ENCODE peak calls at places on chromosomes 7 and 10, in nine cellular contexts. T is CD4-positive, CD25-positive, alpha-beta regulatory T cell; Q is tibial artery; Z is CD4-positive, alpha-beta memory T cell; I is heart left ventricle; V is small intestine; C is heart right ventricle; L is ovary; M is right lobe of liver. S is an unnamed sample. For H3K4me1, the result is how much of the 10 kb centered on the place peaks cover.

GRCh38 chr10:99435986-99436633 is 5.7 kb upstream of the GOT1 start:
- DNase-seq in Q (no peak), L (no peak), C (no peak), M (no peak), V (peak), I (no peak), T (peak), Z (no peak), S (peak)

GRCh38 chr7:5596896-5597246 is 173.2 kb upstream of the TNRC18 start:
- DNase-seq in Q (no peak), M (no peak), I (no peak), C (no peak), V (no peak), T (no peak), L (no peak), Z (no peak), S (no peak)

GRCh38 chr10:123999956-124000615 is 93.3 kb downstream of the CHST15 start:
- DNase-seq in C (no peak), I (no peak), T (no peak), M (peak), Z (no peak), V (no peak), L (no peak), Q (no peak), S (no peak)

GRCh38 chr7:130419652-130420051 is 21.2 kb downstream of the CEP41 start:
- DNase-seq in V (peak), Q (no peak), L (no peak), M (no peak), C (no peak), T (peak), Z (no peak), I (no peak), S (no peak)

GRCh38 chr10:110151467-110151866 is 55.9 kb upstream of the MXI1 start:
- DNase-seq in I (no peak), V (peak), Z (no peak), Q (no peak), C (no peak), M (no peak), L (no peak), T (no peak), S (no peak)

GRCh38 chr7:6251653-6252052 is 20.8 kb downstream of the CYTH3 start:
- DNase-seq in Q (no peak), V (no peak), I (no peak), M (no peak), T (no peak), L (no peak), C (no peak), Z (no peak), S (no peak)

GRCh38 chr10:34196058-34196433 is 619.0 kb downstream of the PARD3 start:
- DNase-seq in M (no peak), Q (no peak), C (no peak), T (no peak), Z (no peak), V (no peak), L (no peak), I (no peak), S (no peak)

GRCh38 chr7:50805425-50806130 is 22.9 kb upstream of the GRB10 start:
- DNase-seq in T (no peak), I (no peak), C (no peak), M (no peak), L (no peak), Z (no peak), Q (no peak), V (no peak), S (no peak)

GRCh38 chr7:37765872-37766525 is 82.4 kb upstream of the NME8 start:
- DNase-seq in C (no peak), Q (no peak), T (peak), I (no peak), V (no peak), M (no peak), L (no peak), Z (no peak), S (no peak)

GRCh38 chr10:22250897-22251605 is 33.2 kb upstream of the EBLN1 start:
- DNase-seq in C (no peak), Q (no peak), V (no peak), I (no peak), Z (peak), M (no peak), L (no peak), T (no peak), S (no peak)

GRCh38 chr10:3067859-3068179 is 471 bp downstream of the PFKP start:
- DNase-seq in V (no peak), I (no peak), Z (peak), M (no peak), L (no peak), Q (no peak), T (no peak), C (no peak), S (no peak)

GRCh38 chr10:68235111-68235510 is 3.2 kb upstream of the ATOH7 start:
- DNase-seq in Z (no peak), L (no peak), V (no peak), M (no peak), C (no peak), Q (no peak), T (no peak), I (no peak), S (no peak)

GRCh38 chr10:126468467-126468866 is 80.2 kb upstream of the ADAM12 start:
- DNase-seq in Z (no peak), T (no peak), L (no peak), C (no peak), I (no peak), M (no peak), V (no peak), Q (no peak), S (no peak)

GRCh38 chr7:69820479-69821192 is 222.4 kb downstream of the AUTS2 start:
- DNase-seq in Q (no peak), C (no peak), T (no peak), Z (no peak), I (no peak), M (no peak), V (no peak), L (no peak), S (no peak)
- H3K4me3 ChIP-seq in Q (no peak), C (no peak), T (no peak), Z (no peak), I (no peak), M (no peak), V (no peak), L (no peak), S (no peak)

DNA sequence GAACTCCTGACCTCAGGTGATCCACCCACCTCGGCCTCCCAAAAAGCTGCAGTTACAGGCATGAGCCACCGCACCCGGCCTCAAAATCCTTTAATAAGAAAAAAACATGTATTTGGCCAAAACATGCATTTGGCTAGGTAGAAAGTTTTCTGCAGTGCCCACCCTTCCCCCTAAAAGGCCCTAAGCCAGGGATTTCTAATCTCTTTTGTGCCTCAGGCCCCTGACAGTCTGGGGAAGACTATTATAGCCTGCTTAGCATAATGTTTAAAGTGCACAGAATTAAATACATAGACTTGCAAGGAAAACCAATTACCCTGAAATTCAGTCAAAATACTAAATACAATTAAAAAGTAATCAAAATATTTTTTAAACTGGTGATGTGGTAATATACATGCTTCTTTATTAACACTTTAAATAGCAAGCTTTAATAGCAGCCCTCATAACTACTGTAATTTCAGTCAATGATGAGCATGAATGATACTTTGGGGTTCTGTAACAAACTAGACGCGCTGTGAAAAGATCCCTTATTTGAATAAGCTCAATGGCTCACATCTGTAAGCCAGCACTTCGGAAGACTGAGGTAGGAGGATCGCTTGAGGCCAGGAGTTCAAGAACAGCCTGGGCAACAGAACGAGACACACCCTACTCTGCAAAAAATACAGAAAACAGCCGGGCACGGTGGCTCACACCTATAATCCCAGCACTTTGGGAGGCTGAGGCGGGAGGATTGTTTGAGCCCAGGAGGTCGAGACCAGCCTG is 29.9 kb downstream of the SPDYE6 start:
- DNase-seq in V (no peak), L (no peak), C (no peak), Z (no peak), T (no peak), Q (no peak), I (no peak), M (no peak), S (no peak)
- H3K4me1 ChIP-seq in V (under half), L (under half), C (under half), Z (under half), T (under half), Q (under half), I (under half), M (under half), S (under half)

GRCh38 chr7:151252961-151253691 is 4.6 kb upstream of the SMARCD3 start:
- DNase-seq in Z (peak), L (no peak), Q (no peak), I (no peak), V (no peak), M (no peak), C (no peak), T (no peak), S (no peak)

GRCh38 chr7:151250181-151251095 is 1.9 kb upstream of the SMARCD3 start:
- DNase-seq in T (no peak), Q (no peak), Z (peak), L (no peak), M (no peak), C (no peak), V (no peak), I (no peak), S (peak)

GRCh38 chr7:151249732-151250072 is 1.2 kb upstream of the SMARCD3 start:
- DNase-seq in I (peak), Q (peak), Z (peak), C (peak), M (no peak), V (no peak), T (no peak), L (peak), S (no peak)

GRCh38 chr7:151251926-151252835 is 3.7 kb upstream of the SMARCD3 start:
- DNase-seq in L (peak), Z (peak), C (peak), T (no peak), M (peak), I (peak), V (no peak), Q (peak), S (no peak)

DNA sequence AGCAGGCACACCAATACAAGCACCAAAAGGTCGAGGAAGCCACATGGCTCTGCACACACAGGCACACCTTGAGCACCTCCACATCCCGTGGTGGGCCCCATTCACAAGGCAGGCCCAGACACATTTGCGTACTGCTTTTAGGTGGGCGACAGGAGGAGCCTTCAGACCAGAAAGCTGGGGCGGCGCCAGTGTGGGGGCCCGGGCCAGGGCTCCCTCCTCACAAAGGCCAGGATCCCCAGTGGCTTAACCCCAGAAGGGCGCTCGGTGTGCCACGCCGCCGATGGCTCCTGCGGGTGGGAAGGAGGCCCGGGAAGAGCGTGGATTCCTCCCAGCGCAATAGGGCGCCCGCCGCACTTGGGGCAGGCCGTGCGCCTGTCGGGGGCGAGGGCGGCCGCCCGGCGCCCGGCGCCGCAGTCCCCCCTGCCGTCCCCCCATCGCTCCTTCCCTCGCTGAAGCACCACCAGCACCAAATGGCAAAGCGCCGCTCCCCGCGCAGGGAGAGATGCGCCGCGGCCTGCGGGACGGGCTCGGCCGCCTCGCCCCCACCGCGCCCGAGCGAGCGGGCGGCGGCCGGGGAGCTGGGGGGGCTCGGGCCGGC is 2.9 kb upstream of the SMARCD3 start:
- DNase-seq in Z (peak), I (peak), M (no peak), V (no peak), T (no peak), L (peak), C (peak), Q (no peak), S (peak)
- H3K27ac ChIP-seq in Z (no peak), I (peak), M (no peak), V (no peak), T (no peak), L (peak), C (peak), Q (peak), S (no peak)

GRCh38 chr7:101934618-101935017 is 117.2 kb downstream of the CUX1 start:
- DNase-seq in C (no peak), I (no peak), M (no peak), Q (peak), T (no peak), Z (no peak), L (no peak), V (peak), S (no peak)
- H3K4me3 ChIP-seq in C (no peak), I (peak), M (no peak), Q (peak), T (no peak), Z (no peak), L (peak), V (no peak), S (no peak)

GRCh38 chr10:26803849-26804248 is 56.9 kb downstream of the ABI1 start:
- DNase-seq in M (no peak), V (no peak), I (no peak), L (no peak), C (no peak), Q (no peak), Z (no peak), T (no peak), S (no peak)
- H3K4me1 ChIP-seq in M (under half), V (under half), I (half or more), L (under half), C (half or more), Q (under half), Z (half or more), T (half or more), S (half or more)

GRCh38 chr10:102778781-102779180 is 35.0 kb downstream of the WBP1L start:
- DNase-seq in C (no peak), T (no peak), Q (no peak), V (no peak), L (no peak), I (no peak), Z (no peak), M (no peak), S (no peak)
- H3K27ac ChIP-seq in C (peak), T (no peak), Q (peak), V (no peak), L (no peak), I (peak), Z (no peak), M (no peak), S (no peak)

GRCh38 chr10:71214641-71215160 is 2.3 kb downstream of the UNC5B start:
- DNase-seq in C (no peak), L (no peak), Z (no peak), M (no peak), Q (no peak), T (no peak), I (no peak), V (no peak), S (no peak)

GRCh38 chr10:71212249-71213126 is at the start of gene UNC5B:
- DNase-seq in Q (peak), V (peak), L (peak), C (peak), M (peak), Z (no peak), I (peak), T (peak), S (peak)

GRCh38 chr10:71211759-71212248 is 566 bp upstream of the UNC5B start:
- DNase-seq in Z (no peak), T (no peak), M (no peak), C (no peak), Q (no peak), V (peak), I (no peak), L (no peak), S (no peak)

GRCh38 chr10:71213127-71213616 is 802 bp downstream of the UNC5B start:
- DNase-seq in Q (peak), M (no peak), V (peak), C (no peak), I (no peak), T (peak), Z (no peak), L (peak), S (no peak)

GRCh38 chr10:71213761-71214440 is 1.5 kb downstream of the UNC5B start:
- DNase-seq in V (no peak), M (no peak), T (no peak), Q (peak), L (no peak), Z (no peak), I (peak), C (no peak), S (no peak)
- H3K4me3 ChIP-seq in V (no peak), M (peak), T (no peak), Q (peak), L (peak), Z (no peak), I (peak), C (peak), S (no peak)

DNA sequence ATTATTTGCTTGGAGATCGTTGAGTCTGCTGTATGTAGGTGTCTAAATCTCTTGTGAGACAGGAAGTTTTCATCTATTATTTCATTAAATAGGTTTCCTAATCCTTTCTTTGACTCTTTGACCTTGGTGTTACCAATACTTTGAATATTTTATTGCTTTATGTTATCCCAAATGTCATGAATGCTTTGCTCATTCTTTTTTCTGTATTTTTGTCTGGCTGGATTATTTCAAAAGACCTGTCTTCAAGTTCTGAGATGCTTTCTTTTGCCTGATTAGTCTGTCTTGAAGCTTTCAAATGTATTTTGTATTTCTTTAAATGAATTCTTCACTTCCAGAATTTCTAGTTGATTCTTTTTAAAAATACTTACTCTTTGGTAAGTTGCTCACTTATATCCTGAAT is 27.3 kb downstream of the UBE3C start:
- DNase-seq in I (no peak), C (no peak), Z (no peak), M (no peak), T (no peak), V (no peak), L (no peak), Q (no peak), S (no peak)
- H3K4me1 ChIP-seq in I (under half), C (under half), Z (under half), M (under half), T (under half), V (under half), L (under half), Q (under half), S (under half)

DNA sequence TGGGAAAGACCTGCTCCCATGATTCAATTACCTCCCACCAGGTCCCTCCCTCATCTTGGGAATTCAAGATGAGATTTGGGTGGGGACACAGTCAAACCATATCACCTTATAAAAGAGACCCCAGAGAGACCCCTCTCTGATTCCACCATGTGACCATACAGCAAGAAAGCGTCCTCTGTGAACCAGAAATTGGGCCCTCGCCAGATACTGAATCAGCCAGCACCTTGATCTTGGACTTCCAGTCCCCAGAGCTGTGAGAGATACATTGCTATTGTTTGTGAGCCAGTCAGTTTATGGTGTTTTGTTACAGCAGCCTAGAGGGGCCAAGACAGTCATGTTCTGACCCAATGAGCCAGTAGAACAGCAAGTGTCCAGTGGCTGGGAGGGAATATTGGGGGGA is 232.6 kb downstream of the PAXIP1 start:
- DNase-seq in V (no peak), M (no peak), Z (no peak), C (no peak), I (no peak), L (no peak), Q (no peak), T (no peak), S (no peak)
- H3K27ac ChIP-seq in V (no peak), M (no peak), Z (no peak), C (no peak), I (no peak), L (no peak), Q (no peak), T (no peak), S (no peak)

GRCh38 chr7:137882261-137882668 is 35.5 kb upstream of the DGKI start:
- DNase-seq in M (no peak), V (no peak), Z (no peak), Q (no peak), L (no peak), C (no peak), T (peak), I (no peak), S (no peak)

GRCh38 chr7:137881607-137882260 is 35.0 kb upstream of the DGKI start:
- DNase-seq in L (no peak), Z (no peak), T (no peak), V (no peak), Q (no peak), M (no peak), C (no peak), I (no peak), S (no peak)

GRCh38 chr7:137885623-137886022 is 38.8 kb upstream of the DGKI start:
- DNase-seq in Z (no peak), T (no peak), Q (no peak), C (no peak), L (no peak), M (no peak), I (no peak), V (no peak), S (no peak)

GRCh38 chr7:137880432-137880831 is 33.7 kb upstream of the DGKI start:
- DNase-seq in L (no peak), C (no peak), M (no peak), T (no peak), Q (no peak), Z (no peak), I (no peak), V (no peak), S (no peak)

DNA sequence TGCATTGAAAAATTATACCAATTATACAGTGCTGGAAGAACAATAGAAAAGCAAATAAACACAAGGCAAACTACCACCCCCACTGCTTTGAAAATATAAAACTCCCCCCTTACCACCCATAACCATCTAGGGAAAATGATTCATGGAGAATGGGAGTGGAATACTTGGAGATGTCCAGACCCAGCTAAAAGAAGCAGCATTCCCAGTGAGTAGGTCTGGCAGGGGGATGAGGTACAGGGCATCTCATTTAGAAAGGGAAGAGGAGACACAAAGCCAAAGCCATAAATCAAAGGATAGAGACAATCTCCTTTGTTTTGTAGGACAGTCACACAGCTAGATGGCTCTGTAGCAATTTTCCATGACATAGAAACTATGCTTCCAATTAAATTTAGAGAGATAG is 36.0 kb upstream of the DGKI start:
- DNase-seq in T (no peak), V (no peak), Z (no peak), I (no peak), Q (no peak), L (no peak), C (no peak), M (no peak), S (no peak)
- H3K4me3 ChIP-seq in T (no peak), V (no peak), Z (no peak), I (no peak), Q (no peak), L (no peak), C (no peak), M (no peak), S (no peak)

S was measured in CD8-positive, alpha-beta memory T cell.